ENCODE peak calls at places on chromosomes 1 and 21, in eight cellular contexts. V is astrocyte of the spinal cord, I is uterus, A is left ventricle myocardium inferior, H is HL-60, P is neural progenitor cell, X is Calu3, G is cardiac muscle cell. W is an unnamed sample.

GRCh38 chr1:23756676-23757075 is 13.4 kb downstream of the ELOA start:
- DNase-seq in V (peak; percentile 35), I (no peak), A (no peak), H (no peak), P (no peak), X (no peak), G (no peak), W (no peak)

GRCh38 chr1:58204284-58204683 is 342.2 kb downstream of the OMA1 start:
- DNase-seq in V (no peak), I (no peak), A (no peak), H (no peak), P (peak; percentile 40), X (no peak), G (no peak), W (no peak)

GRCh38 chr1:29503441-29503840 is 267.1 kb downstream of the PTPRU start:
- DNase-seq in V (no peak), I (no peak), A (no peak), H (no peak), P (no peak), X (no peak), G (no peak), W (peak; percentile 8)

GRCh38 chr1:9253706-9254105 is 19.1 kb downstream of the H6PD start:
- DNase-seq in V (no peak), I (no peak), A (no peak), H (no peak), P (peak; percentile 59), X (no peak), G (peak; percentile 64), W (no peak)

GRCh38 chr1:32351859-32352745 is 10.2 kb downstream of the FAM229A start:
- DNase-seq in V (peak; percentile 44), I (peak; percentile 68), A (peak; percentile 63), H (no peak), P (peak; percentile 74), X (peak; percentile 49), G (peak; percentile 66), W (peak; percentile 66)

GRCh38 chr1:32695098-32695904 is 7.3 kb downstream of the SYNC start:
- DNase-seq in V (peak; percentile 72), I (peak; percentile 48), A (peak; percentile 78), H (no peak), P (no peak), X (peak; percentile 45), G (no peak), W (peak; percentile 65)

GRCh38 chr1:238951809-238952208 is 434.6 kb upstream of the CHRM3 start:
- DNase-seq in V (peak; percentile 73), I (no peak), A (no peak), H (peak; percentile 5), P (peak; percentile 39), X (peak; percentile 63), G (peak; percentile 48), W (no peak)

GRCh38 chr1:18955442-18956188 is 861 bp downstream of the IFFO2 start:
- DNase-seq in V (no peak), I (peak; percentile 38), A (no peak), H (no peak), P (peak; percentile 74), X (peak; percentile 27), G (peak; percentile 67), W (peak; percentile 64)

GRCh38 chr1:25692560-25692959 is 76.0 kb downstream of the MAN1C1 start:
- DNase-seq in V (no peak), I (no peak), A (no peak), H (no peak), P (peak; percentile 67), X (peak; percentile 25), G (peak; percentile 46), W (no peak)

GRCh38 chr1:86542626-86543025 is 4.3 kb upstream of the CLCA4 start:
- DNase-seq in V (peak; percentile 23), I (no peak), A (no peak), H (no peak), P (no peak), X (peak; percentile 18), G (no peak), W (no peak)

GRCh38 chr1:202192770-202193613 is 607 bp upstream of the LGR6 start:
- DNase-seq in V (peak; percentile 39), I (peak; percentile 30), A (peak; percentile 50), H (peak; percentile 21), P (peak; percentile 84), X (peak; percentile 81), G (peak; percentile 80), W (peak; percentile 70)

GRCh38 chr21:44748621-44749020 is 37.2 kb upstream of the TSPEAR start:
- DNase-seq in V (no peak), I (no peak), A (no peak), H (no peak), P (no peak), X (no peak), G (no peak), W (no peak)

GRCh38 chr1:27137022-27137542 is 17.8 kb downstream of the SLC9A1 start:
- DNase-seq in V (no peak), I (no peak), A (peak; percentile 67), H (peak; percentile 67), P (no peak), X (no peak), G (no peak), W (peak; percentile 69)

GRCh38 chr1:27403065-27403726 is 10.8 kb downstream of the GPR3 start:
- DNase-seq in V (peak; percentile 69), I (peak; percentile 78), A (peak; percentile 75), H (no peak), P (peak; percentile 52), X (no peak), G (peak; percentile 30), W (peak; percentile 54)

GRCh38 chr1:199931666-199932377 is 95.7 kb upstream of the NR5A2 start:
- DNase-seq in V (no peak), I (no peak), A (no peak), H (peak; percentile 38), P (no peak), X (peak; percentile 26), G (no peak), W (no peak)

GRCh38 chr1:117290855-117291254 is 76.4 kb upstream of the MAN1A2 start:
- DNase-seq in V (no peak), I (no peak), A (no peak), H (peak; percentile 16), P (no peak), X (no peak), G (no peak), W (no peak)

GRCh38 chr1:165327538-165327937 is 29.0 kb downstream of the LMX1A start:
- DNase-seq in V (no peak), I (no peak), A (no peak), H (no peak), P (no peak), X (no peak), G (no peak), W (no peak)

GRCh38 chr1:42000781-42001180 is 82.1 kb upstream of the HIVEP3 start:
- DNase-seq in V (no peak), I (no peak), A (no peak), H (no peak), P (no peak), X (no peak), G (no peak), W (no peak)

GRCh38 chr1:96510911-96511310 is 210.7 kb upstream of the PTBP2 start:
- DNase-seq in V (no peak), I (no peak), A (no peak), H (no peak), P (no peak), X (no peak), G (no peak), W (no peak)

GRCh38 chr1:3892748-3893147 is 7.3 kb downstream of the C1orf174 start:
- DNase-seq in V (no peak), I (no peak), A (peak; percentile 36), H (no peak), P (no peak), X (no peak), G (no peak), W (no peak)
- TF ChIP-seq CTCF in V (no peak), I (no peak), A (no peak), H (no peak), P (no peak), X (no peak), G (no peak), W (no peak)

GRCh38 chr1:6579374-6580118 is at the start of gene ZBTB48:
- DNase-seq in V (peak; percentile 98), I (peak; percentile 99), A (peak; percentile 100), H (peak; percentile 93), P (peak; percentile 99), X (peak; percentile 96), G (peak; percentile 99), W (peak; percentile 100)

GRCh38 chr1:6580119-6580587 is 359 bp downstream of the ZBTB48 start:
- DNase-seq in V (no peak), I (no peak), A (no peak), H (no peak), P (no peak), X (no peak), G (no peak), W (no peak)

GRCh38 chr1:6582370-6582769 is 2.6 kb downstream of the ZBTB48 start:
- DNase-seq in V (no peak), I (no peak), A (no peak), H (no peak), P (no peak), X (no peak), G (no peak), W (peak; percentile 85)

GRCh38 chr1:6581561-6582305 is 1.9 kb downstream of the ZBTB48 start:
- DNase-seq in V (no peak), I (no peak), A (no peak), H (no peak), P (no peak), X (no peak), G (no peak), W (no peak)

GRCh38 chr1:6580588-6581270 is 935 bp downstream of the ZBTB48 start:
- DNase-seq in V (no peak), I (no peak), A (no peak), H (no peak), P (peak; percentile 18), X (no peak), G (no peak), W (peak; percentile 79)
- TF ChIP-seq CTCF in V (no peak), I (no peak), A (no peak), H (no peak), P (no peak), X (no peak), G (no peak), W (no peak)

GRCh38 chr1:54121482-54122130 is 31.2 kb downstream of the CDCP2 start:
- DNase-seq in V (peak; percentile 78), I (peak; percentile 83), A (peak; percentile 72), H (peak; percentile 62), P (peak; percentile 90), X (peak; percentile 84), G (peak; percentile 87), W (peak; percentile 77)
- TF ChIP-seq CTCF in V (peak; percentile 90), I (peak; percentile 89), A (peak; percentile 90), H (peak; percentile 42), P (peak; percentile 84), X (peak; percentile 81), G (peak; percentile 78), W (peak; percentile 74)

GRCh38 chr1:64854674-64855073 is 109.8 kb downstream of the RAVER2 start:
- DNase-seq in V (no peak), I (no peak), A (no peak), H (no peak), P (no peak), X (no peak), G (no peak), W (no peak)

GRCh38 chr1:64849942-64850341 is 105.1 kb downstream of the RAVER2 start:
- DNase-seq in V (no peak), I (no peak), A (no peak), H (no peak), P (no peak), X (no peak), G (no peak), W (no peak)

GRCh38 chr1:64848812-64849211 is 103.9 kb downstream of the RAVER2 start:
- DNase-seq in V (no peak), I (no peak), A (no peak), H (no peak), P (no peak), X (no peak), G (no peak), W (no peak)

GRCh38 chr1:64850846-64851245 is 106.0 kb downstream of the RAVER2 start:
- DNase-seq in V (no peak), I (no peak), A (no peak), H (no peak), P (no peak), X (no peak), G (no peak), W (no peak)

GRCh38 chr1:64851664-64852063 is 106.8 kb downstream of the RAVER2 start:
- DNase-seq in V (no peak), I (no peak), A (no peak), H (no peak), P (no peak), X (no peak), G (no peak), W (no peak)
- TF ChIP-seq CTCF in V (no peak), I (no peak), A (no peak), H (no peak), P (no peak), X (no peak), G (no peak), W (no peak)

W was measured in right lobe of liver.